ENCODE peak calls at places on chromosomes 13 and 19, in four cellular contexts. K is H1, H is IMR-90, Y is H9. S is an unnamed sample.

GRCh38 chr13:45229172-45229571 is 28.3 kb upstream of the KCTD4 start:
- DNase-seq in K (no peak), H (no peak), Y (no peak), S (no peak)

GRCh38 chr19:51706885-51707284 is 13.8 kb downstream of the SPACA6 start:
- DNase-seq in K (no peak), H (no peak), Y (no peak), S (no peak)

GRCh38 chr19:40266912-40267600 is 18.1 kb downstream of the AKT2 start:
- DNase-seq in K (no peak), H (no peak), Y (no peak), S (peak; percentile 30)

GRCh38 chr19:12720851-12721655 is 2.7 kb downstream of the TNPO2 start:
- DNase-seq in K (no peak), H (no peak), Y (no peak), S (no peak)

GRCh38 chr13:110458594-110459365 is 102.7 kb downstream of the RAB20 start:
- DNase-seq in K (no peak), H (no peak), Y (no peak), S (no peak)

GRCh38 chr13:20230913-20231838 is 943 bp downstream of the GJB6 start:
- DNase-seq in K (no peak), H (no peak), Y (peak; percentile 54), S (peak; percentile 17)

GRCh38 chr19:38183227-38183914 is 40.7 kb downstream of the DPF1 start:
- DNase-seq in K (peak; percentile 27), H (no peak), Y (peak; percentile 82), S (peak; percentile 68)

GRCh38 chr13:36549771-36550170 is 117.5 kb downstream of the CCNA1 start:
- DNase-seq in K (no peak), H (no peak), Y (no peak), S (no peak)

GRCh38 chr13:31174018-31174417 is 12.3 kb upstream of the HSPH1 start:
- DNase-seq in K (no peak), H (peak; percentile 77), Y (no peak), S (no peak)

GRCh38 chr13:100513171-100513570 is 75.4 kb downstream of the GGACT start:
- DNase-seq in K (no peak), H (no peak), Y (no peak), S (no peak)

GRCh38 chr13:91165758-91166157 is 181.7 kb upstream of the MIR17HG start:
- DNase-seq in K (no peak), H (no peak), Y (no peak), S (no peak)

GRCh38 chr13:114045113-114045735 is 71.3 kb upstream of the C13orf46 start:
- DNase-seq in K (no peak), H (no peak), Y (no peak), S (no peak)

GRCh38 chr19:50659318-50660082 is 10.3 kb downstream of the C19orf81 start:
- DNase-seq in K (no peak), H (no peak), Y (no peak), S (no peak)

GRCh38 chr13:75787249-75787940 is 151.3 kb downstream of the LMO7 start:
- DNase-seq in K (no peak), H (peak; percentile 79), Y (no peak), S (peak; percentile 16)

GRCh38 chr19:7888145-7888825 is at the start of gene LRRC8E:
- DNase-seq in K (no peak), H (peak; percentile 55), Y (peak; percentile 89), S (peak; percentile 84)

GRCh38 chr19:40223135-40223822 is 3.2 kb downstream of the CCNP start:
- DNase-seq in K (peak; percentile 85), H (no peak), Y (peak; percentile 98), S (peak; percentile 58)

GRCh38 chr13:112842931-112843391 is 126.1 kb upstream of the MCF2L start:
- DNase-seq in K (no peak), H (no peak), Y (peak; percentile 20), S (no peak)

GRCh38 chr19:35232912-35233311 is 4.4 kb upstream of the FAM187B start:
- DNase-seq in K (no peak), H (no peak), Y (no peak), S (no peak)

GRCh38 chr13:37621811-37622361 is 23.3 kb upstream of the POSTN start:
- DNase-seq in K (no peak), H (peak; percentile 84), Y (no peak), S (no peak)

GRCh38 chr13:92657565-92657964 is 569.0 kb upstream of the GPC6 start:
- DNase-seq in K (no peak), H (peak; percentile 1), Y (no peak), S (no peak)

GRCh38 chr13:26646603-26647002 is 89.1 kb downstream of the WASF3 start:
- DNase-seq in K (no peak), H (no peak), Y (no peak), S (peak; percentile 80)

GRCh38 chr13:110637747-110638146 is 22.4 kb downstream of the NAXD start:
- DNase-seq in K (no peak), H (no peak), Y (no peak), S (no peak)

GRCh38 chr13:55632402-55632801 is 1508.3 kb upstream of the PRR20A start:
- DNase-seq in K (no peak), H (no peak), Y (no peak), S (no peak)
- H4K5ac ChIP-seq in K (no peak overlapping the region), H (no peak overlapping the region), Y (no peak overlapping the region), S (no peak overlapping the region)

GRCh38 chr19:49210108-49210900 is 52.7 kb downstream of the TRPM4 start:
- DNase-seq in K (peak; percentile 97), H (no peak), Y (peak; percentile 99), S (peak; percentile 91)

GRCh38 chr19:49214701-49215100 is 57.1 kb downstream of the TRPM4 start:
- DNase-seq in K (no peak), H (no peak), Y (no peak), S (no peak)

GRCh38 chr19:49212302-49212701 is 54.7 kb downstream of the TRPM4 start:
- DNase-seq in K (no peak), H (no peak), Y (no peak), S (no peak)

GRCh38 chr19:49213791-49214190 is 56.2 kb downstream of the TRPM4 start:
- DNase-seq in K (no peak), H (no peak), Y (peak; percentile 70), S (peak; percentile 51)

GRCh38 chr19:49210901-49211451 is 53.4 kb downstream of the TRPM4 start:
- DNase-seq in K (no peak), H (no peak), Y (no peak), S (no peak)
- H4K5ac ChIP-seq in K (no peak overlapping the region), H (no peak overlapping the region), Y (no peak overlapping the region), S (no peak overlapping the region)

GRCh38 chr19:10136936-10137335 is 17.2 kb upstream of the EIF3G start:
- DNase-seq in K (no peak), H (no peak), Y (no peak), S (no peak)

GRCh38 chr19:10135551-10136334 is 16.0 kb upstream of the EIF3G start:
- DNase-seq in K (no peak), H (no peak), Y (no peak), S (no peak)

GRCh38 chr19:10137751-10138682 is 18.3 kb upstream of the EIF3G start:
- DNase-seq in K (no peak), H (no peak), Y (no peak), S (no peak)

GRCh38 chr19:10134040-10134439 is 14.3 kb upstream of the EIF3G start:
- DNase-seq in K (no peak), H (no peak), Y (no peak), S (no peak)

GRCh38 chr19:10132848-10133350 is 13.2 kb upstream of the EIF3G start:
- DNase-seq in K (no peak), H (no peak), Y (no peak), S (no peak)
- H4K5ac ChIP-seq in K (no peak overlapping the region), H (no peak overlapping the region), Y (no peak overlapping the region), S (no peak overlapping the region)

DNA sequence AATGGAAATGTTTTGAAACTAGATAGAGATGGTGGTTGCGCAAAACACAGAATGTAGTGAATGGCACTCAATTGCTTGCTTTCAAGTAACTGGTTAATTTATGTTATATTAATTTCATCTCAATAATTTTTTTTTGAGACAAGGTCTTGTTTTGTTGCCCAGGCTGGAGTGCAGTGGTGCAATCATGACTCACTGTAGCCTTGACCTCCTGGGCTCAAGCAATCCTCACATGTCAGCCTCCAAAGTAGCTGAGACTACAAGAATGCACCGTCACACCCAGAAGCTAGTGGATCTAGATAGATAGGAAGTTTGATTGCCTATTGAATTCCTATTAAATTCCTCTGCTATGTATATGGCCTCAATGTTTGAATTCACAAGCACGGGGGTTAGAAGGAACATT is 26.4 kb upstream of the ADGRE2 start:
- DNase-seq in K (no peak), H (no peak), Y (no peak), S (no peak)
- H4K5ac ChIP-seq in K (no peak overlapping the region), H (no peak overlapping the region), Y (no peak overlapping the region), S (no peak overlapping the region)

GRCh38 chr13:99206873-99207272 is 6.2 kb downstream of the UBAC2 start:
- DNase-seq in K (no peak), H (no peak), Y (no peak), S (no peak)

GRCh38 chr13:99206226-99206625 is 5.6 kb downstream of the UBAC2 start:
- DNase-seq in K (no peak), H (no peak), Y (no peak), S (no peak)

GRCh38 chr13:99200433-99201167 is at the start of gene UBAC2:
- DNase-seq in K (peak; percentile 90), H (peak; percentile 91), Y (peak; percentile 94), S (peak; percentile 96)

GRCh38 chr13:99205621-99206220 is 5.1 kb downstream of the UBAC2 start:
- DNase-seq in K (no peak), H (no peak), Y (no peak), S (peak; percentile 47)

GRCh38 chr13:99203601-99204579 is 3.2 kb downstream of the UBAC2 start:
- DNase-seq in K (no peak), H (no peak), Y (no peak), S (no peak)
- H4K5ac ChIP-seq in K (no peak overlapping the region), H (no peak overlapping the region), Y (no peak overlapping the region), S (no peak overlapping the region)

GRCh38 chr19:18667531-18668251 is 15.8 kb upstream of the CRTC1 start:
- DNase-seq in K (no peak), H (no peak), Y (no peak), S (no peak)

GRCh38 chr19:18668252-18668631 is 15.2 kb upstream of the CRTC1 start:
- DNase-seq in K (no peak), H (no peak), Y (no peak), S (no peak)

GRCh38 chr19:18666304-18666703 is 17.2 kb upstream of the CRTC1 start:
- DNase-seq in K (no peak), H (no peak), Y (no peak), S (no peak)

GRCh38 chr19:18665771-18666202 is 17.7 kb upstream of the CRTC1 start:
- DNase-seq in K (no peak), H (no peak), Y (no peak), S (no peak)

GRCh38 chr19:18666784-18667183 is 16.7 kb upstream of the CRTC1 start:
- DNase-seq in K (no peak), H (no peak), Y (no peak), S (no peak)
- H4K5ac ChIP-seq in K (no peak overlapping the region), H (no peak overlapping the region), Y (no peak overlapping the region), S (no peak overlapping the region)